ENCODE peak calls at places on chromosomes 11 and 22, in five cellular contexts. B is SK-N-SH, G is IMR-90, O is HepG2, J is GM12878. F is an unnamed sample.

GRCh38 chr11:65870307-65870658 is 2.3 kb downstream of the EFEMP2 start:
- DNase-seq in B (no peak), G (no peak), O (no peak), J (no peak), F (no peak)

GRCh38 chr11:64086263-64086938 is 50.7 kb downstream of the FLRT1 start:
- DNase-seq in B (no peak), G (peak; percentile 14), O (no peak), J (no peak), F (no peak)

GRCh38 chr11:35304393-35304790 is 115.0 kb downstream of the SLC1A2 start:
- DNase-seq in B (no peak), G (peak; percentile 88), O (peak; percentile 25), J (no peak), F (no peak)

GRCh38 chr22:49769691-49770315 is 57.9 kb downstream of the BRD1 start:
- DNase-seq in B (no peak), G (no peak), O (no peak), J (no peak), F (no peak)

GRCh38 chr11:126607374-126607773 is 251.9 kb downstream of the ST3GAL4 start:
- DNase-seq in B (peak; percentile 83), G (peak; percentile 66), O (peak; percentile 33), J (no peak), F (peak; percentile 78)

GRCh38 chr22:21984793-21985192 is 2.2 kb upstream of the TOP3B start:
- DNase-seq in B (no peak), G (peak; percentile 40), O (no peak), J (no peak), F (peak; percentile 88)

GRCh38 chr22:25514436-25514835 is 50.0 kb upstream of the GRK3 start:
- DNase-seq in B (no peak), G (peak; percentile 54), O (no peak), J (no peak), F (no peak)

GRCh38 chr22:30212996-30213441 is 33.5 kb downstream of the LIF start:
- DNase-seq in B (peak; percentile 47), G (no peak), O (no peak), J (no peak), F (no peak)

GRCh38 chr11:119369035-119369925 is 12.2 kb downstream of the USP2 start:
- DNase-seq in B (peak; percentile 77), G (no peak), O (peak; percentile 50), J (no peak), F (no peak)

GRCh38 chr11:34243620-34244493 is 114.0 kb downstream of the ABTB2 start:
- DNase-seq in B (no peak), G (peak; percentile 77), O (no peak), J (peak; percentile 86), F (peak; percentile 39)

GRCh38 chr11:66547662-66548009 is 933 bp downstream of the ACTN3 start:
- DNase-seq in B (no peak), G (no peak), O (no peak), J (no peak), F (no peak)

GRCh38 chr11:69958308-69958707 is 119.8 kb upstream of the ANO1 start:
- DNase-seq in B (no peak), G (peak; percentile 93), O (no peak), J (no peak), F (no peak)

DNA sequence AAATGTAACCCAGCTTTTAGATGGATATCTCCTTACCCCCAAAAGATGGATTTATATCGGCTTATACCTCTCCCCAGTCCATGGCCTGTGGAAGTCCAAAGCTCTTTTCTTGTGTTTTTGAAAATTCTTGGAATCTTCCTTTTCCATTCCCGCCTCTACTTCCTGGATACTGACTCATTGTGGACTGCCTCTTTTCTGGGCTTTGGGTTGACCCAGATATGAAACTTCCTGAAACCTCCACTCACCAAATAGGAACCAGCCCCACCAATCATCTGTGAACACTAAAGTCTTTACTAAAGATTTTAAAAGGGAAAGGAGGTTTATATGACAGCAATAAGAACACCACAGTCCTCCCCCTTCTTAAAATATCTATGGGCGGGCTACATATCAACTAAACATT is 163.4 kb upstream of the SYN3 start:
- DNase-seq in B (no peak), G (no peak), O (no peak), J (no peak), F (no peak)
- H3K4me1 ChIP-seq in B (no peaks in the 10 kb centered on the region), G (no peaks in the 10 kb centered on the region), O (peaks cover 11% of the 10 kb centered on the region), J (no peaks in the 10 kb centered on the region), F (no peaks in the 10 kb centered on the region)

GRCh38 chr11:1559103-1559951 is 12.7 kb downstream of the DUSP8 start:
- DNase-seq in B (peak; percentile 52), G (peak; percentile 66), O (no peak), J (no peak), F (no peak)
- TF ChIP-seq RAD21 in B (no peak), G (no peak), O (no peak), J (no peak), F (no peak)

GRCh38 chr22:48737461-48738203 is 1090.0 kb downstream of the BRD1 start:
- DNase-seq in B (no peak), G (no peak), O (no peak), J (no peak), F (no peak)

GRCh38 chr22:48738204-48738980 is 1089.3 kb downstream of the BRD1 start:
- DNase-seq in B (no peak), G (no peak), O (no peak), J (no peak), F (no peak)

GRCh38 chr22:48736593-48737460 is 1090.8 kb downstream of the BRD1 start:
- DNase-seq in B (no peak), G (no peak), O (no peak), J (no peak), F (no peak)

GRCh38 chr22:48734961-48735360 is 1092.7 kb downstream of the BRD1 start:
- DNase-seq in B (no peak), G (no peak), O (no peak), J (no peak), F (no peak)

GRCh38 chr22:48734359-48734758 is 1093.3 kb downstream of the BRD1 start:
- DNase-seq in B (no peak), G (no peak), O (no peak), J (no peak), F (no peak)
- TF ChIP-seq MXI1 in B (no peak), G (no peak), O (no peak), J (no peak), F (no peak)

DNA sequence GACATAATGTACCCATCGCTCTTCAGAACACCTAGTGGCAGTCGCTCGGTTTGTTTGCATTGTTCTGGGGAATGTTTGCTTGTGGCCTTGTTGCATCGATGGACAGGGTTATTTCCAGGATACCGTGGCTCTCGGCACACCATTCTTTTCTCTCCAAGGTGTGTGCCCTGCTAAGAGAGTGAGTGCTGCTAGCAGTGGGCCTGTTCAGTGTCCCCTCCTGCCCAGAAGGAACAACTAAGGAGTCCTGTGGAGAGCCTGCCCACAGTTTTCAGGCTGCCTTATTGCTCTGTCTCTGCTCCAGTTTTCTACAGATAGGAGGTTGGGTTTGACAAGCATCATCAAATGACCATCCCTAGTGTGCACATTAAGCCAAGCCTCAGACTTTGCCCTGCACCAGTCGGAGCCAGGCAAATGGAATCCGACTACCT is 1.4 kb downstream of the CRY2 start:
- DNase-seq in B (no peak), G (no peak), O (peak; percentile 78), J (no peak), F (no peak)
- H3K4me1 ChIP-seq in B (peaks cover 20% of the 10 kb centered on the region), G (peaks cover 13% of the 10 kb centered on the region), O (peaks cover 75% of the 10 kb centered on the region), J (peaks cover 16% of the 10 kb centered on the region), F (peaks cover 14% of the 10 kb centered on the region)

GRCh38 chr11:75147875-75148263 is 3.0 kb upstream of the SLCO2B1 start:
- DNase-seq in B (no peak), G (no peak), O (no peak), J (no peak), F (no peak)

GRCh38 chr11:75146711-75147110 is 4.2 kb upstream of the SLCO2B1 start:
- DNase-seq in B (no peak), G (no peak), O (no peak), J (no peak), F (no peak)

GRCh38 chr11:75147191-75147874 is 3.6 kb upstream of the SLCO2B1 start:
- DNase-seq in B (peak; percentile 74), G (no peak), O (no peak), J (no peak), F (no peak)

GRCh38 chr11:75150079-75150478 is 828 bp upstream of the SLCO2B1 start:
- DNase-seq in B (no peak), G (no peak), O (no peak), J (no peak), F (no peak)

GRCh38 chr11:75148436-75148983 is 2.4 kb upstream of the SLCO2B1 start:
- DNase-seq in B (no peak), G (no peak), O (no peak), J (no peak), F (no peak)
- TF ChIP-seq RAD21 in B (no peak), G (no peak), O (no peak), J (no peak), F (no peak)

GRCh38 chr11:23727821-23728220 is 769.0 kb upstream of the LUZP2 start:
- DNase-seq in B (no peak), G (peak; percentile 83), O (no peak), J (no peak), F (no peak)
- TF ChIP-seq MXI1 in B (no peak), G (no peak), O (no peak), J (no peak), F (no peak)

F was measured in K562.